ENCODE peak calls at places on chromosomes 4 and X, in six cellular contexts. One of them, this sample, is unnamed. For H3K36me3, the result is how much of the 10 kb centered on the place peaks cover.

GRCh38 chr4:72112514-72113156 is 80.8 kb downstream of the NPFFR2 start:
- DNase-seq in pancreas: no peak
- DNase-seq in effector memory CD4-positive, alpha-beta T cell: no peak
- DNase-seq in bronchial epithelial cell: peak
- DNase-seq in right lobe of liver: no peak
- DNase-seq in PC-9: peak
- DNase-seq in this sample: no peak

GRCh38 chr4:105988671-105989070 is 93.4 kb downstream of the NPNT start:
- DNase-seq in PC-9: no peak
- DNase-seq in effector memory CD4-positive, alpha-beta T cell: no peak
- DNase-seq in pancreas: no peak
- DNase-seq in right lobe of liver: no peak
- DNase-seq in bronchial epithelial cell: no peak
- DNase-seq in this sample: no peak

GRCh38 chr4:37890501-37891220 is at the start of gene TBC1D1:
- DNase-seq in bronchial epithelial cell: no peak
- DNase-seq in effector memory CD4-positive, alpha-beta T cell: no peak
- DNase-seq in PC-9: no peak
- DNase-seq in right lobe of liver: peak
- DNase-seq in pancreas: peak
- DNase-seq in this sample: peak

GRCh38 chrX:85113746-85114145 is 110.1 kb downstream of the APOOL start:
- DNase-seq in effector memory CD4-positive, alpha-beta T cell: no peak
- DNase-seq in right lobe of liver: no peak
- DNase-seq in PC-9: no peak
- DNase-seq in bronchial epithelial cell: no peak
- DNase-seq in pancreas: no peak
- DNase-seq in this sample: no peak

GRCh38 chrX:115393271-115393670 is 103.8 kb downstream of the LUZP4 start:
- DNase-seq in PC-9: peak
- DNase-seq in bronchial epithelial cell: peak
- DNase-seq in pancreas: no peak
- DNase-seq in right lobe of liver: no peak
- DNase-seq in effector memory CD4-positive, alpha-beta T cell: no peak
- DNase-seq in this sample: no peak

GRCh38 chr4:38310446-38311043 is 350.3 kb downstream of the PTTG2 start:
- DNase-seq in right lobe of liver: no peak
- DNase-seq in effector memory CD4-positive, alpha-beta T cell: peak
- DNase-seq in bronchial epithelial cell: no peak
- DNase-seq in pancreas: no peak
- DNase-seq in PC-9: no peak
- DNase-seq in this sample: no peak

GRCh38 chr4:11503166-11503565 is 74.5 kb upstream of the HS3ST1 start:
- DNase-seq in effector memory CD4-positive, alpha-beta T cell: no peak
- DNase-seq in right lobe of liver: no peak
- DNase-seq in pancreas: no peak
- DNase-seq in PC-9: no peak
- DNase-seq in bronchial epithelial cell: no peak
- DNase-seq in this sample: no peak

GRCh38 chr4:3256230-3257124 is 7.5 kb downstream of the MSANTD1 start:
- DNase-seq in pancreas: peak
- DNase-seq in PC-9: no peak
- DNase-seq in effector memory CD4-positive, alpha-beta T cell: no peak
- DNase-seq in right lobe of liver: no peak
- DNase-seq in bronchial epithelial cell: no peak
- DNase-seq in this sample: peak

GRCh38 chr4:14894392-14895292 is 107.6 kb upstream of the CPEB2 start:
- DNase-seq in PC-9: no peak
- DNase-seq in right lobe of liver: no peak
- DNase-seq in bronchial epithelial cell: no peak
- DNase-seq in pancreas: no peak
- DNase-seq in effector memory CD4-positive, alpha-beta T cell: no peak
- DNase-seq in this sample: no peak

GRCh38 chr4:77120888-77121508 is 36.0 kb upstream of the CCNG2 start:
- DNase-seq in bronchial epithelial cell: peak
- DNase-seq in PC-9: no peak
- DNase-seq in pancreas: no peak
- DNase-seq in right lobe of liver: no peak
- DNase-seq in effector memory CD4-positive, alpha-beta T cell: no peak
- DNase-seq in this sample: peak

GRCh38 chr4:122584517-122584916 is 36.3 kb downstream of the IL21 start:
- DNase-seq in right lobe of liver: no peak
- DNase-seq in bronchial epithelial cell: peak
- DNase-seq in effector memory CD4-positive, alpha-beta T cell: no peak
- DNase-seq in PC-9: no peak
- DNase-seq in pancreas: no peak
- DNase-seq in this sample: no peak

GRCh38 chr4:13264126-13264525 is 220.0 kb downstream of the RAB28 start:
- DNase-seq in bronchial epithelial cell: peak
- DNase-seq in right lobe of liver: no peak
- DNase-seq in pancreas: no peak
- DNase-seq in effector memory CD4-positive, alpha-beta T cell: no peak
- DNase-seq in PC-9: no peak
- DNase-seq in this sample: no peak

GRCh38 chr4:183681119-183681518 is 22.0 kb downstream of the TRAPPC11 start:
- DNase-seq in PC-9: no peak
- DNase-seq in right lobe of liver: no peak
- DNase-seq in pancreas: no peak
- DNase-seq in effector memory CD4-positive, alpha-beta T cell: no peak
- DNase-seq in bronchial epithelial cell: no peak
- DNase-seq in this sample: no peak
- H3K36me3 ChIP-seq in PC-9: under half
- H3K36me3 ChIP-seq in right lobe of liver: under half
- H3K36me3 ChIP-seq in pancreas: under half
- H3K36me3 ChIP-seq in effector memory CD4-positive, alpha-beta T cell: under half
- H3K36me3 ChIP-seq in bronchial epithelial cell: under half
- H3K36me3 ChIP-seq in this sample: under half

GRCh38 chrX:47175588-47175980 is 18.0 kb upstream of the UBA1 start:
- DNase-seq in right lobe of liver: no peak
- DNase-seq in bronchial epithelial cell: no peak
- DNase-seq in effector memory CD4-positive, alpha-beta T cell: no peak
- DNase-seq in PC-9: no peak
- DNase-seq in pancreas: no peak
- DNase-seq in this sample: peak
- H3K36me3 ChIP-seq in right lobe of liver: under half
- H3K36me3 ChIP-seq in bronchial epithelial cell: under half
- H3K36me3 ChIP-seq in effector memory CD4-positive, alpha-beta T cell: half or more
- H3K36me3 ChIP-seq in PC-9: under half
- H3K36me3 ChIP-seq in pancreas: under half
- H3K36me3 ChIP-seq in this sample: under half

GRCh38 chr4:113478032-113478431 is 283.5 kb downstream of the CAMK2D start:
- DNase-seq in effector memory CD4-positive, alpha-beta T cell: no peak
- DNase-seq in PC-9: no peak
- DNase-seq in right lobe of liver: no peak
- DNase-seq in pancreas: no peak
- DNase-seq in bronchial epithelial cell: peak
- DNase-seq in this sample: no peak

GRCh38 chr4:113471141-113471860 is 290.2 kb downstream of the CAMK2D start:
- DNase-seq in right lobe of liver: no peak
- DNase-seq in pancreas: no peak
- DNase-seq in PC-9: no peak
- DNase-seq in bronchial epithelial cell: no peak
- DNase-seq in effector memory CD4-positive, alpha-beta T cell: no peak
- DNase-seq in this sample: no peak

GRCh38 chr4:113476800-113477199 is 284.7 kb downstream of the CAMK2D start:
- DNase-seq in pancreas: no peak
- DNase-seq in bronchial epithelial cell: peak
- DNase-seq in PC-9: peak
- DNase-seq in effector memory CD4-positive, alpha-beta T cell: no peak
- DNase-seq in right lobe of liver: no peak
- DNase-seq in this sample: no peak

GRCh38 chr4:113472864-113473263 is 288.7 kb downstream of the CAMK2D start:
- DNase-seq in PC-9: no peak
- DNase-seq in effector memory CD4-positive, alpha-beta T cell: no peak
- DNase-seq in pancreas: no peak
- DNase-seq in right lobe of liver: no peak
- DNase-seq in bronchial epithelial cell: peak
- DNase-seq in this sample: no peak

GRCh38 chr4:113474017-113474416 is 287.5 kb downstream of the CAMK2D start:
- DNase-seq in right lobe of liver: no peak
- DNase-seq in PC-9: peak
- DNase-seq in effector memory CD4-positive, alpha-beta T cell: no peak
- DNase-seq in bronchial epithelial cell: peak
- DNase-seq in pancreas: no peak
- DNase-seq in this sample: no peak
- H3K36me3 ChIP-seq in right lobe of liver: under half
- H3K36me3 ChIP-seq in PC-9: under half
- H3K36me3 ChIP-seq in effector memory CD4-positive, alpha-beta T cell: under half
- H3K36me3 ChIP-seq in bronchial epithelial cell: under half
- H3K36me3 ChIP-seq in pancreas: under half
- H3K36me3 ChIP-seq in this sample: under half

DNA sequence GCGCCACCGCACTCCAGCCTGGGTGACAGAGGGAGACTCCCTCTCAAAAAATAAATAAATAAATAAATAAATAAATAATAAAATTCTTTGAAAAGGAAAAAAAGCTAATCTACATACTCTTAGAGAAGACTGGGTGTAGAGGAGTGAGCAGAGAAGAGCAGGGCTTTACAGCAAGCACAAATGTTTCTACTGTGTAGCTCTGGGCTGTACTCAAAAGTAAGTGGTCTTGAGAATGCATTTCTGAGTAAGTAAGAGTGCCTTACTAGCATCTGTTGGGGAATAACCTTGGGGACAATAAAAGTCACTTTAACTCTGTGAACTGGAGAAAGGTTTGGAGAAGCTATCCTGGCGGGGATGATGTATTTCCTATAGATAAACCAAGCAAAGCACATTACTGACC is 185.8 kb downstream of the WDFY3 start:
- DNase-seq in PC-9: no peak
- DNase-seq in right lobe of liver: no peak
- DNase-seq in bronchial epithelial cell: no peak
- DNase-seq in pancreas: no peak
- DNase-seq in effector memory CD4-positive, alpha-beta T cell: no peak
- DNase-seq in this sample: no peak
- H3K36me3 ChIP-seq in PC-9: under half
- H3K36me3 ChIP-seq in right lobe of liver: under half
- H3K36me3 ChIP-seq in bronchial epithelial cell: under half
- H3K36me3 ChIP-seq in pancreas: under half
- H3K36me3 ChIP-seq in effector memory CD4-positive, alpha-beta T cell: under half
- H3K36me3 ChIP-seq in this sample: under half

GRCh38 chr4:87333267-87333666 is 10.6 kb upstream of the HSD17B13 start:
- DNase-seq in bronchial epithelial cell: no peak
- DNase-seq in PC-9: no peak
- DNase-seq in right lobe of liver: no peak
- DNase-seq in effector memory CD4-positive, alpha-beta T cell: no peak
- DNase-seq in pancreas: no peak
- DNase-seq in this sample: no peak
- H3K36me3 ChIP-seq in bronchial epithelial cell: under half
- H3K36me3 ChIP-seq in PC-9: under half
- H3K36me3 ChIP-seq in right lobe of liver: under half
- H3K36me3 ChIP-seq in effector memory CD4-positive, alpha-beta T cell: under half
- H3K36me3 ChIP-seq in pancreas: under half
- H3K36me3 ChIP-seq in this sample: under half

GRCh38 chr4:99841143-99841542 is 24.5 kb downstream of the DAPP1 start:
- DNase-seq in effector memory CD4-positive, alpha-beta T cell: no peak
- DNase-seq in pancreas: no peak
- DNase-seq in right lobe of liver: no peak
- DNase-seq in PC-9: no peak
- DNase-seq in bronchial epithelial cell: no peak
- DNase-seq in this sample: no peak
- H3K36me3 ChIP-seq in effector memory CD4-positive, alpha-beta T cell: under half
- H3K36me3 ChIP-seq in pancreas: under half
- H3K36me3 ChIP-seq in right lobe of liver: under half
- H3K36me3 ChIP-seq in PC-9: under half
- H3K36me3 ChIP-seq in bronchial epithelial cell: under half
- H3K36me3 ChIP-seq in this sample: under half

GRCh38 chr4:7357296-7357680 is 77.4 kb downstream of the PSAPL1 start:
- DNase-seq in pancreas: peak
- DNase-seq in effector memory CD4-positive, alpha-beta T cell: no peak
- DNase-seq in PC-9: no peak
- DNase-seq in bronchial epithelial cell: no peak
- DNase-seq in right lobe of liver: no peak
- DNase-seq in this sample: no peak

GRCh38 chr4:7356667-7357295 is 77.9 kb downstream of the PSAPL1 start:
- DNase-seq in pancreas: peak
- DNase-seq in PC-9: no peak
- DNase-seq in right lobe of liver: no peak
- DNase-seq in bronchial epithelial cell: no peak
- DNase-seq in effector memory CD4-positive, alpha-beta T cell: no peak
- DNase-seq in this sample: no peak

GRCh38 chr4:7355795-7356194 is 78.9 kb downstream of the PSAPL1 start:
- DNase-seq in pancreas: peak
- DNase-seq in PC-9: no peak
- DNase-seq in effector memory CD4-positive, alpha-beta T cell: no peak
- DNase-seq in right lobe of liver: no peak
- DNase-seq in bronchial epithelial cell: no peak
- DNase-seq in this sample: no peak

GRCh38 chr4:7359302-7360063 is 75.2 kb downstream of the PSAPL1 start:
- DNase-seq in right lobe of liver: no peak
- DNase-seq in bronchial epithelial cell: no peak
- DNase-seq in effector memory CD4-positive, alpha-beta T cell: no peak
- DNase-seq in PC-9: no peak
- DNase-seq in pancreas: no peak
- DNase-seq in this sample: no peak

GRCh38 chr4:7358100-7358735 is 76.5 kb downstream of the PSAPL1 start:
- DNase-seq in bronchial epithelial cell: peak
- DNase-seq in effector memory CD4-positive, alpha-beta T cell: no peak
- DNase-seq in right lobe of liver: no peak
- DNase-seq in pancreas: peak
- DNase-seq in PC-9: peak
- DNase-seq in this sample: no peak
- H3K36me3 ChIP-seq in bronchial epithelial cell: under half
- H3K36me3 ChIP-seq in effector memory CD4-positive, alpha-beta T cell: under half
- H3K36me3 ChIP-seq in right lobe of liver: under half
- H3K36me3 ChIP-seq in pancreas: under half
- H3K36me3 ChIP-seq in PC-9: under half
- H3K36me3 ChIP-seq in this sample: under half

DNA sequence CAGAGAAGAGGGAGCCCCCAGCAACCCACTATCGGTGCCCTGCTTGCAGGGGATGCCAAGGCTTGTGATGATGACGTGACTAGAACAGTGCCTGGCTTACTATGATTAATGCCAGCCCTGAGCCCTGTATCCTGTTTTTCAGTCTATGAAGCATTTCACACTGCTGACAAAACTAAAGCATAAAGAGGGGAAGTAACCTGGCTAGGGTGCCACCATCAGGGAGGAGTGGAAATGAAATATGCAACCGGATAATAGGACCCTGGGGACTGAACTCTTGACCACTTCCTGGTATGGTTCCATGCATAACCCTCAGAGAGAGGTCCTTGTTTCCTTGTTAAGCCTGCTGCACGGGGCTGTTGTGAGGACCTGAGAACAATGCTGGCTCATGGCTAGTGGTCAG is 50.3 kb downstream of the MED28 start:
- DNase-seq in bronchial epithelial cell: no peak
- DNase-seq in right lobe of liver: no peak
- DNase-seq in effector memory CD4-positive, alpha-beta T cell: no peak
- DNase-seq in pancreas: no peak
- DNase-seq in PC-9: no peak
- DNase-seq in this sample: no peak
- H3K36me3 ChIP-seq in bronchial epithelial cell: under half
- H3K36me3 ChIP-seq in right lobe of liver: under half
- H3K36me3 ChIP-seq in effector memory CD4-positive, alpha-beta T cell: under half
- H3K36me3 ChIP-seq in pancreas: under half
- H3K36me3 ChIP-seq in PC-9: under half
- H3K36me3 ChIP-seq in this sample: under half

This sample was measured in H7.